ENCODE peak calls at places on chromosomes 3 and 15, in five cellular contexts. I is kidney epithelial cell, Q is colonic mucosa, K is endothelial cell of umbilical vein, A is neural crest cell. O is an unnamed sample.

GRCh38 chr15:72483279-72483678 is 9.1 kb downstream of the ARIH1 start:
- DNase-seq in K (no peak), A (no peak), Q (no peak), I (no peak), O (no peak)

GRCh38 chr3:107241217-107241616 is 136.0 kb upstream of the CCDC54 start:
- DNase-seq in I (no peak), Q (peak), A (no peak), K (no peak), O (peak)

GRCh38 chr15:41990243-41990605 is 17.9 kb upstream of the EHD4 start:
- DNase-seq in Q (no peak), I (no peak), K (no peak), A (no peak), O (no peak)

GRCh38 chr15:37771462-37771861 is 163.0 kb upstream of the TMCO5A start:
- DNase-seq in K (no peak), I (no peak), A (no peak), Q (no peak), O (no peak)

GRCh38 chr3:41638381-41638780 is 323.5 kb downstream of the ULK4 start:
- DNase-seq in I (no peak), A (no peak), Q (no peak), K (no peak), O (no peak)

GRCh38 chr3:182309120-182309519 is 484.2 kb upstream of the ATP11B start:
- DNase-seq in A (no peak), K (no peak), I (no peak), Q (no peak), O (no peak)

GRCh38 chr3:148833223-148833622 is 5.6 kb downstream of the CPB1 start:
- DNase-seq in I (no peak), K (no peak), A (no peak), Q (no peak), O (no peak)

GRCh38 chr3:51819709-51820406 is 40.8 kb upstream of the IQCF6 start:
- DNase-seq in A (peak), I (no peak), K (no peak), Q (no peak), O (peak)

GRCh38 chr3:193134895-193135294 is 106.1 kb upstream of the PLAAT1 start:
- DNase-seq in Q (no peak), I (peak), A (no peak), K (peak), O (no peak)

GRCh38 chr3:133859381-133860245 is 36.1 kb downstream of the RAB6B start:
- DNase-seq in K (no peak), I (no peak), A (no peak), Q (no peak), O (no peak)
- TF ChIP-seq CTCF in K (no peak), I (no peak), A (no peak), Q (no peak), O (no peak)

GRCh38 chr3:101629219-101629618 is 47.7 kb downstream of the ZBTB11 start:
- DNase-seq in Q (no peak), A (no peak), K (no peak), I (no peak), O (no peak)

GRCh38 chr3:101624857-101625256 is 50.9 kb downstream of the PCNP start:
- DNase-seq in A (no peak), Q (no peak), I (no peak), K (no peak), O (no peak)

GRCh38 chr3:101619734-101620133 is 45.8 kb downstream of the PCNP start:
- DNase-seq in A (no peak), I (no peak), K (no peak), Q (no peak), O (no peak)

GRCh38 chr3:101625879-101626278 is 51.1 kb downstream of the ZBTB11 start:
- DNase-seq in A (no peak), K (no peak), Q (no peak), I (no peak), O (no peak)

DNA sequence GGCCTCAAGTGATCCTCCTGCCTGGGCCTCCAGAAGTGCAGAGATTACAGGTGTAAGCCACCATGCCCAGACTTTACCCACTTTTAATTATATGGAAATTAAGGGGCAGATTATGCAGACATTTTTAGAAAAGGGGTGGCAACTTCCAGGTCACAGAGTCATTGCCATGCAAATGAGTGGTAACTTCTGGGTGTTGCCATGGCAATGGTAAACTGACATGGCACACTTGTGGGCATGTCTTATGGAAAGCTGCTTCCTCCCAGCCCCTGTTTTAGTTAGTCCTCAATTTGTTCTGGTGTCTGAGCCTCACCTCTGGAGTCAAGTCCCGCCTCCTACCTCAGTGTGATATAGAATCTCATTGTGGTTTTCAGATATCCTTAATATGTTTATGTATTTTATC is 49.7 kb downstream of the PCNP start:
- DNase-seq in I (no peak), A (no peak), K (no peak), Q (no peak), O (no peak)
- TF ChIP-seq CTCF in I (no peak), A (no peak), K (no peak), Q (no peak), O (no peak)

DNA sequence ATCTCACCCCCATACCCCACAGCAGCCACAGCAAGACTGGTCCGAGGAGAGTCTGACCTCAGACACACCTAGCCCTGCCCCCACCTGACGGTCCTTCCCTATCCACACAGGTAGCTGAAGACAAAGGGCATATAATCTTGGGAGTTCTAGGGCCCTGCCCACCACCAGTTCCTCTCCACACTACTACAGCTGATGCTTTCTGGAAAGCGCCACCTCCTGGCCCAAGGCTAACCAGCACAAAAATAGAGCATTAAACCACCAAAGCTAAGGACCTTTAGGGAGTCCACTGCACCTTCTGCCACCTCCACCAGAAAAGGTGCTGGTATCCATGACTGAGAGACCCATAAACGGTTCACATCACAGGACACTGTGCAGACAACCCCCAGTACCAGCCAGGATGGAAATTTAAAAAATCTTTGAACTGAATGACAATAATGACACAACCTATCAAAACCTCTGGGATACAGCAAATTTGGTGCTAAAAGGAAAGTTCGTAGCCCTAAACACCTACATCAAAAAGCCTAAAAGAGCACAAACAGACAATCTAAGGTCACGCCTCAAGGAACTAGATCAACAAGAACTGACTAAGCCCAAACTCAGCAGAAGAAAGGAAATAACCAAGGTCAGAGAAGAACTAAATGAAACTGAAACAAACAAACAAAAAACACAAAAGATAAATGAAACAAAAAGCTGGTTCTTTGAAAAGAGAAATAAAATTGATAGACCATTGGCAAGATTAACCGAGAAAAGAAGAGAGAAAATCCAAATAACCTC is 122.1 kb upstream of the TPRG1 start:
- DNase-seq in A (no peak), K (no peak), I (no peak), Q (no peak), O (no peak)
- TF ChIP-seq CTCF in A (peak), K (no peak), I (no peak), Q (no peak), O (no peak)

GRCh38 chr3:127212711-127213110 is 19.8 kb downstream of the PRR23E start:
- DNase-seq in Q (no peak), I (no peak), A (no peak), K (no peak), O (no peak)
- TF ChIP-seq CTCF in Q (no peak), I (no peak), A (no peak), K (no peak), O (no peak)

GRCh38 chr15:96076350-96076749 is 254.2 kb upstream of the NR2F2 start:
- DNase-seq in A (no peak), I (no peak), Q (no peak), K (no peak), O (no peak)

GRCh38 chr15:96075895-96076294 is 254.6 kb upstream of the NR2F2 start:
- DNase-seq in K (no peak), A (no peak), I (no peak), Q (no peak), O (no peak)

GRCh38 chr15:96073908-96074307 is 256.6 kb upstream of the NR2F2 start:
- DNase-seq in Q (no peak), A (no peak), K (no peak), I (no peak), O (no peak)

GRCh38 chr15:96079882-96080281 is 250.6 kb upstream of the NR2F2 start:
- DNase-seq in A (no peak), Q (no peak), I (no peak), K (no peak), O (no peak)
- TF ChIP-seq CTCF in A (no peak), Q (no peak), I (no peak), K (no peak), O (no peak)

DNA sequence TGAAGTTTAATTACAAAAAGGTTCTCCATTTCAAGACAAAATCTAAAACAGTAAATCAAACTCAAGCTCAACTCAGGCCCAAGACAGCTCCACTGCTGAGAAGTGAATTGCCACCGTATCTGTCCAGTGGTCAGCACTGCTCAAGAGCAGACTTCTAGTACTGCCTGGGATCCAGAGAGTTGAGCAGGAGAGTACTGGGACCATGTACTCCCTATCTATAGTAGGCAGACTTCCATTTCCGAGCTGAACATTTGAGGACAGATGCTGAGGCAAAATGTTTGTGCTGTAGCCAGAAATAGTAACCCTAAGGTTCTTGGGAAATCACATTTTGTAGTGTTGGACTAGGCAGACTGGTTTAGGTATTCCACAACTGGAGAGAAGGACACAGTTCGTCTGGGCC is 44.1 kb downstream of the MRPL3 start:
- DNase-seq in K (no peak), Q (no peak), A (no peak), I (no peak), O (no peak)
- TF ChIP-seq CTCF in K (no peak), Q (no peak), A (no peak), I (no peak), O (no peak)

O was measured in nephron progenitor cell.